ENCODE peak calls at places on chromosomes 5 and 9, in eight cellular contexts. One of them, this sample, is unnamed.

GRCh38 chr9:125239631-125240597 is 1.2 kb downstream of the HSPA5 start:
- DNase-seq in neural crest cell: no peak
- DNase-seq in WTC11: no peak
- DNase-seq in foreskin fibroblast: no peak
- DNase-seq in non-pigmented ciliary epithelial cell: no peak
- DNase-seq in CD4-positive, alpha-beta memory T cell: no peak
- DNase-seq in CD8-positive, alpha-beta memory T cell: no peak
- DNase-seq in stimulated activated CD4-positive, alpha-beta T cell treated with anti-CD3 and anti-CD28 coated beads, Interleukin-1b, Interleukin-23, amount 100 ng/mL, for 1 hour: no peak
- DNase-seq in this sample: no peak

GRCh38 chr5:83914199-83914598 is 193.5 kb upstream of the HAPLN1 start:
- DNase-seq in CD4-positive, alpha-beta memory T cell: no peak
- DNase-seq in stimulated activated CD4-positive, alpha-beta T cell treated with anti-CD3 and anti-CD28 coated beads, Interleukin-1b, Interleukin-23, amount 100 ng/mL, for 1 hour: no peak
- DNase-seq in non-pigmented ciliary epithelial cell: no peak
- DNase-seq in CD8-positive, alpha-beta memory T cell: no peak
- DNase-seq in foreskin fibroblast: no peak
- DNase-seq in WTC11: no peak
- DNase-seq in neural crest cell: no peak
- DNase-seq in this sample: no peak

GRCh38 chr5:141567513-141568117 is 51.2 kb downstream of the DIAPH1 start:
- DNase-seq in neural crest cell: no peak
- DNase-seq in WTC11: no peak
- DNase-seq in CD4-positive, alpha-beta memory T cell: peak; percentile 26
- DNase-seq in CD8-positive, alpha-beta memory T cell: no peak
- DNase-seq in non-pigmented ciliary epithelial cell: no peak
- DNase-seq in stimulated activated CD4-positive, alpha-beta T cell treated with anti-CD3 and anti-CD28 coated beads, Interleukin-1b, Interleukin-23, amount 100 ng/mL, for 1 hour: no peak
- DNase-seq in foreskin fibroblast: peak; percentile 30
- DNase-seq in this sample: no peak

GRCh38 chr9:33273972-33274328 is 9.1 kb downstream of the CHMP5 start:
- DNase-seq in CD4-positive, alpha-beta memory T cell: no peak
- DNase-seq in WTC11: no peak
- DNase-seq in stimulated activated CD4-positive, alpha-beta T cell treated with anti-CD3 and anti-CD28 coated beads, Interleukin-1b, Interleukin-23, amount 100 ng/mL, for 1 hour: no peak
- DNase-seq in neural crest cell: no peak
- DNase-seq in non-pigmented ciliary epithelial cell: no peak
- DNase-seq in foreskin fibroblast: peak; percentile 30
- DNase-seq in CD8-positive, alpha-beta memory T cell: no peak
- DNase-seq in this sample: no peak

GRCh38 chr5:76391014-76391413 is 12.1 kb upstream of the IQGAP2 start:
- DNase-seq in foreskin fibroblast: no peak
- DNase-seq in CD8-positive, alpha-beta memory T cell: no peak
- DNase-seq in neural crest cell: no peak
- DNase-seq in CD4-positive, alpha-beta memory T cell: peak; percentile 35
- DNase-seq in stimulated activated CD4-positive, alpha-beta T cell treated with anti-CD3 and anti-CD28 coated beads, Interleukin-1b, Interleukin-23, amount 100 ng/mL, for 1 hour: no peak
- DNase-seq in WTC11: no peak
- DNase-seq in non-pigmented ciliary epithelial cell: no peak
- DNase-seq in this sample: peak; percentile 44

GRCh38 chr5:32115985-32116384 is 58.1 kb downstream of the GOLPH3 start:
- DNase-seq in CD8-positive, alpha-beta memory T cell: no peak
- DNase-seq in non-pigmented ciliary epithelial cell: no peak
- DNase-seq in stimulated activated CD4-positive, alpha-beta T cell treated with anti-CD3 and anti-CD28 coated beads, Interleukin-1b, Interleukin-23, amount 100 ng/mL, for 1 hour: no peak
- DNase-seq in foreskin fibroblast: no peak
- DNase-seq in neural crest cell: no peak
- DNase-seq in WTC11: no peak
- DNase-seq in CD4-positive, alpha-beta memory T cell: no peak
- DNase-seq in this sample: no peak

GRCh38 chr5:29894668-29895067 is 1298.8 kb upstream of the CDH6 start:
- DNase-seq in stimulated activated CD4-positive, alpha-beta T cell treated with anti-CD3 and anti-CD28 coated beads, Interleukin-1b, Interleukin-23, amount 100 ng/mL, for 1 hour: no peak
- DNase-seq in WTC11: no peak
- DNase-seq in foreskin fibroblast: no peak
- DNase-seq in CD8-positive, alpha-beta memory T cell: no peak
- DNase-seq in non-pigmented ciliary epithelial cell: no peak
- DNase-seq in CD4-positive, alpha-beta memory T cell: no peak
- DNase-seq in neural crest cell: no peak
- DNase-seq in this sample: no peak

GRCh38 chr9:110895141-110895912 is 142.9 kb downstream of the LPAR1 start:
- DNase-seq in stimulated activated CD4-positive, alpha-beta T cell treated with anti-CD3 and anti-CD28 coated beads, Interleukin-1b, Interleukin-23, amount 100 ng/mL, for 1 hour: no peak
- DNase-seq in CD4-positive, alpha-beta memory T cell: no peak
- DNase-seq in neural crest cell: no peak
- DNase-seq in WTC11: no peak
- DNase-seq in non-pigmented ciliary epithelial cell: no peak
- DNase-seq in foreskin fibroblast: peak; percentile 19
- DNase-seq in CD8-positive, alpha-beta memory T cell: no peak
- DNase-seq in this sample: no peak

GRCh38 chr5:111478898-111479297 is 33.4 kb downstream of the STARD4 start:
- DNase-seq in non-pigmented ciliary epithelial cell: no peak
- DNase-seq in stimulated activated CD4-positive, alpha-beta T cell treated with anti-CD3 and anti-CD28 coated beads, Interleukin-1b, Interleukin-23, amount 100 ng/mL, for 1 hour: no peak
- DNase-seq in foreskin fibroblast: no peak
- DNase-seq in WTC11: no peak
- DNase-seq in CD8-positive, alpha-beta memory T cell: no peak
- DNase-seq in neural crest cell: no peak
- DNase-seq in CD4-positive, alpha-beta memory T cell: no peak
- DNase-seq in this sample: no peak